ENCODE peak calls at places on chromosomes 11 and 22, in seven cellular contexts. D is aorta; A is activated T-helper 1 cell treated with Interleukin-2 at 50 U/mL for 16 hours; H is activated gamma-delta T cell treated with anti-CD3 and anti-CD28 coated beads, Interleukin-2, amount 50 U/mL, for 16 hours; P is mesendoderm; Y is CD8-positive, alpha-beta T cell; R is stimulated activated CD4-positive, alpha-beta T cell treated with anti-CD3 and anti-CD28 coated beads, Interleukin-2, amount 100 ng/mL, for 24 hours. G is an unnamed sample.

GRCh38 chr11:2444301-2445106 is at the start of the genes KCNQ1 and TRPM5:
- DNase-seq in D (peak), A (peak), H (peak), P (peak), Y (peak), R (peak), G (peak)

GRCh38 chr22:46090051-46090591 is 60.2 kb upstream of the PPARA start:
- DNase-seq in D (peak), A (no peak), H (no peak), P (no peak), Y (no peak), R (no peak), G (peak)

GRCh38 chr11:115391162-115391561 is 113.1 kb downstream of the CADM1 start:
- DNase-seq in D (no peak), A (no peak), H (no peak), P (no peak), Y (no peak), R (no peak), G (no peak)

GRCh38 chr22:24486501-24486921 is 8.6 kb upstream of the UPB1 start:
- DNase-seq in D (no peak), A (no peak), H (no peak), P (no peak), Y (no peak), R (no peak), G (no peak)

GRCh38 chr22:49702068-49702397 is 125.6 kb downstream of the BRD1 start:
- DNase-seq in D (no peak), A (no peak), H (no peak), P (no peak), Y (no peak), R (no peak), G (no peak)

GRCh38 chr11:85627332-85627997 is at the start of gene DLG2:
- DNase-seq in D (no peak), A (no peak), H (peak), P (peak), Y (no peak), R (no peak), G (no peak)

GRCh38 chr22:17773606-17774205 is 563 bp downstream of the BID start:
- DNase-seq in D (no peak), A (peak), H (peak), P (peak), Y (peak), R (peak), G (no peak)

GRCh38 chr22:20127318-20127868 is 4.2 kb upstream of the ZDHHC8 start:
- DNase-seq in D (no peak), A (no peak), H (no peak), P (no peak), Y (no peak), R (no peak), G (no peak)

GRCh38 chr11:59263225-59263894 is 50.6 kb upstream of the MPEG1 start:
- DNase-seq in D (no peak), A (no peak), H (no peak), P (peak), Y (no peak), R (no peak), G (no peak)

GRCh38 chr11:76724162-76724768 is 53.7 kb upstream of the LRRC32 start:
- DNase-seq in D (peak), A (no peak), H (no peak), P (no peak), Y (no peak), R (no peak), G (no peak)

GRCh38 chr22:19361501-19362103 is 69.9 kb downstream of the HIRA start:
- DNase-seq in D (no peak), A (no peak), H (no peak), P (no peak), Y (no peak), R (no peak), G (no peak)

GRCh38 chr11:75705541-75705940 is 12.1 kb upstream of the MOGAT2 start:
- DNase-seq in D (no peak), A (no peak), H (no peak), P (peak), Y (no peak), R (no peak), G (no peak)